ENCODE peak calls at places on chromosome X, in eight cellular contexts. F is SW480, V is glomerular endothelial cell, R is A673, N is NCI-H2029, U is iPS-NIHi11, G is fibroblast of the aortic adventitia, S is testis. Y is an unnamed sample.

GRCh38 chrX:154596290-154596929 is 11.5 kb downstream of the CTAG1A start:
- DNase-seq in F (peak; percentile 86), V (no peak), R (peak; percentile 72), N (no peak), U (peak; percentile 72), G (peak; percentile 47), S (no peak), Y (peak; percentile 36)

GRCh38 chrX:7146703-7147430 is 645 bp upstream of the STS start:
- DNase-seq in F (no peak), V (no peak), R (no peak), N (no peak), U (no peak), G (peak; percentile 44), S (no peak), Y (no peak)

GRCh38 chrX:153469811-153470410 is 465 bp downstream of the HAUS7 start:
- DNase-seq in F (peak; percentile 15), V (no peak), R (peak; percentile 27), N (no peak), U (peak; percentile 53), G (peak; percentile 12), S (peak; percentile 22), Y (peak; percentile 23)

GRCh38 chrX:109672239-109672638 is 47.3 kb upstream of the KCNE5 start:
- DNase-seq in F (no peak), V (no peak), R (no peak), N (no peak), U (no peak), G (peak; percentile 22), S (no peak), Y (no peak)

GRCh38 chrX:15714529-15714928 is 23.5 kb upstream of the CA5B start:
- DNase-seq in F (no peak), V (no peak), R (peak; percentile 23), N (no peak), U (peak; percentile 3), G (no peak), S (peak; percentile 26), Y (no peak)

GRCh38 chrX:11755724-11756123 is 2.3 kb upstream of the MSL3 start:
- DNase-seq in F (no peak), V (no peak), R (no peak), N (no peak), U (no peak), G (no peak), S (no peak), Y (no peak)

GRCh38 chrX:83469551-83469950 is 38.5 kb upstream of the POU3F4 start:
- DNase-seq in F (peak; percentile 27), V (no peak), R (peak; percentile 31), N (no peak), U (peak; percentile 12), G (peak; percentile 1), S (peak; percentile 30), Y (no peak)

GRCh38 chrX:6149231-6149870 is 79.3 kb downstream of the NLGN4X start:
- DNase-seq in F (no peak), V (no peak), R (peak; percentile 47), N (no peak), U (no peak), G (no peak), S (no peak), Y (no peak)

GRCh38 chrX:30779453-30780030 is 109.5 kb downstream of the TAB3 start:
- DNase-seq in F (no peak), V (no peak), R (no peak), N (no peak), U (no peak), G (no peak), S (no peak), Y (no peak)

GRCh38 chrX:36334508-36335015 is 415.0 kb downstream of the CFAP47 start:
- DNase-seq in F (no peak), V (no peak), R (no peak), N (no peak), U (no peak), G (no peak), S (no peak), Y (no peak)

GRCh38 chrX:3950373-3950772 is 236.9 kb upstream of the PRKX start:
- DNase-seq in F (no peak), V (no peak), R (no peak), N (no peak), U (no peak), G (peak; percentile 1), S (no peak), Y (no peak)

GRCh38 chrX:139784788-139785187 is 76.8 kb upstream of the MCF2 start:
- DNase-seq in F (no peak), V (no peak), R (no peak), N (no peak), U (no peak), G (no peak), S (no peak), Y (no peak)

GRCh38 chrX:98350940-98351339 is 1467.2 kb downstream of the RPA4 start:
- DNase-seq in F (no peak), V (no peak), R (no peak), N (no peak), U (no peak), G (no peak), S (no peak), Y (no peak)

GRCh38 chrX:107454302-107454701 is 4.8 kb downstream of the FRMPD3 start:
- DNase-seq in F (peak; percentile 77), V (no peak), R (no peak), N (no peak), U (no peak), G (no peak), S (no peak), Y (no peak)

GRCh38 chrX:132737743-132738142 is 220.7 kb downstream of the HS6ST2 start:
- DNase-seq in F (no peak), V (no peak), R (peak; percentile 24), N (no peak), U (no peak), G (no peak), S (no peak), Y (no peak)

GRCh38 chrX:20037182-20037581 is 46.3 kb upstream of the BCLAF3 start:
- DNase-seq in F (no peak), V (no peak), R (no peak), N (no peak), U (no peak), G (no peak), S (no peak), Y (no peak)

Y was measured in fibroblast of gingiva.